ENCODE peak calls at places on chromosome 13, in ten cellular contexts. One of them, this sample, is unnamed.

GRCh38 chr13:41588899-41589298 is 131.5 kb downstream of the RGCC start:
- DNase-seq in CD8-positive, alpha-beta T cell: no peak
- DNase-seq in AG04450: peak
- DNase-seq in mesothelial cell of epicardium: no peak
- DNase-seq in cardiac muscle cell: no peak
- DNase-seq in astrocyte: peak
- DNase-seq in glutamatergic neuron: no peak
- DNase-seq in NCI-H1105: no peak
- DNase-seq in HCEC 1CT: peak
- DNase-seq in posterior vena cava: no peak
- DNase-seq in this sample: no peak

GRCh38 chr13:43939149-43939548 is 59.4 kb downstream of the LACC1 start:
- DNase-seq in glutamatergic neuron: no peak
- DNase-seq in posterior vena cava: no peak
- DNase-seq in HCEC 1CT: no peak
- DNase-seq in AG04450: no peak
- DNase-seq in CD8-positive, alpha-beta T cell: no peak
- DNase-seq in NCI-H1105: no peak
- DNase-seq in astrocyte: no peak
- DNase-seq in mesothelial cell of epicardium: no peak
- DNase-seq in cardiac muscle cell: no peak
- DNase-seq in this sample: no peak

GRCh38 chr13:21879263-21879914 is 208.5 kb downstream of the FGF9 start:
- DNase-seq in posterior vena cava: no peak
- DNase-seq in astrocyte: no peak
- DNase-seq in mesothelial cell of epicardium: no peak
- DNase-seq in HCEC 1CT: no peak
- DNase-seq in NCI-H1105: no peak
- DNase-seq in glutamatergic neuron: no peak
- DNase-seq in cardiac muscle cell: no peak
- DNase-seq in CD8-positive, alpha-beta T cell: no peak
- DNase-seq in AG04450: no peak
- DNase-seq in this sample: no peak

GRCh38 chr13:36163303-36163702 is 32.1 kb upstream of the DCLK1 start:
- DNase-seq in HCEC 1CT: no peak
- DNase-seq in AG04450: no peak
- DNase-seq in glutamatergic neuron: no peak
- DNase-seq in CD8-positive, alpha-beta T cell: no peak
- DNase-seq in mesothelial cell of epicardium: no peak
- DNase-seq in NCI-H1105: peak
- DNase-seq in posterior vena cava: no peak
- DNase-seq in cardiac muscle cell: no peak
- DNase-seq in astrocyte: peak
- DNase-seq in this sample: no peak

GRCh38 chr13:75415720-75416119 is 66.2 kb downstream of the TBC1D4 start:
- DNase-seq in posterior vena cava: no peak
- DNase-seq in AG04450: peak
- DNase-seq in CD8-positive, alpha-beta T cell: no peak
- DNase-seq in HCEC 1CT: peak
- DNase-seq in cardiac muscle cell: no peak
- DNase-seq in mesothelial cell of epicardium: no peak
- DNase-seq in astrocyte: peak
- DNase-seq in NCI-H1105: no peak
- DNase-seq in glutamatergic neuron: no peak
- DNase-seq in this sample: no peak

GRCh38 chr13:91193358-91193757 is 154.1 kb upstream of the MIR17HG start:
- DNase-seq in posterior vena cava: no peak
- DNase-seq in HCEC 1CT: no peak
- DNase-seq in AG04450: no peak
- DNase-seq in CD8-positive, alpha-beta T cell: no peak
- DNase-seq in astrocyte: no peak
- DNase-seq in glutamatergic neuron: no peak
- DNase-seq in mesothelial cell of epicardium: no peak
- DNase-seq in NCI-H1105: no peak
- DNase-seq in cardiac muscle cell: no peak
- DNase-seq in this sample: no peak

GRCh38 chr13:102286326-102286725 is 115.5 kb downstream of the FGF14 start:
- DNase-seq in glutamatergic neuron: no peak
- DNase-seq in CD8-positive, alpha-beta T cell: no peak
- DNase-seq in cardiac muscle cell: no peak
- DNase-seq in posterior vena cava: no peak
- DNase-seq in mesothelial cell of epicardium: no peak
- DNase-seq in NCI-H1105: no peak
- DNase-seq in astrocyte: peak
- DNase-seq in AG04450: peak
- DNase-seq in HCEC 1CT: peak
- DNase-seq in this sample: no peak

GRCh38 chr13:113040031-113040430 is 65.6 kb upstream of the F7 start:
- DNase-seq in AG04450: no peak
- DNase-seq in cardiac muscle cell: no peak
- DNase-seq in CD8-positive, alpha-beta T cell: no peak
- DNase-seq in posterior vena cava: no peak
- DNase-seq in glutamatergic neuron: no peak
- DNase-seq in HCEC 1CT: no peak
- DNase-seq in astrocyte: no peak
- DNase-seq in NCI-H1105: no peak
- DNase-seq in mesothelial cell of epicardium: no peak
- DNase-seq in this sample: no peak

GRCh38 chr13:49603318-49603717 is 18.0 kb upstream of the RCBTB1 start:
- DNase-seq in NCI-H1105: no peak
- DNase-seq in HCEC 1CT: no peak
- DNase-seq in CD8-positive, alpha-beta T cell: no peak
- DNase-seq in posterior vena cava: no peak
- DNase-seq in astrocyte: no peak
- DNase-seq in cardiac muscle cell: no peak
- DNase-seq in glutamatergic neuron: no peak
- DNase-seq in AG04450: no peak
- DNase-seq in mesothelial cell of epicardium: no peak
- DNase-seq in this sample: no peak

GRCh38 chr13:24271611-24272451 is 37.5 kb upstream of the C1QTNF9 start:
- DNase-seq in posterior vena cava: peak
- DNase-seq in cardiac muscle cell: no peak
- DNase-seq in mesothelial cell of epicardium: no peak
- DNase-seq in AG04450: peak
- DNase-seq in glutamatergic neuron: no peak
- DNase-seq in HCEC 1CT: peak
- DNase-seq in astrocyte: peak
- DNase-seq in NCI-H1105: no peak
- DNase-seq in CD8-positive, alpha-beta T cell: peak
- DNase-seq in this sample: peak

GRCh38 chr13:96492758-96493157 is 402.9 kb downstream of the HS6ST3 start:
- DNase-seq in posterior vena cava: no peak
- DNase-seq in astrocyte: no peak
- DNase-seq in glutamatergic neuron: no peak
- DNase-seq in cardiac muscle cell: no peak
- DNase-seq in HCEC 1CT: no peak
- DNase-seq in NCI-H1105: peak
- DNase-seq in AG04450: no peak
- DNase-seq in mesothelial cell of epicardium: no peak
- DNase-seq in CD8-positive, alpha-beta T cell: no peak
- DNase-seq in this sample: no peak

GRCh38 chr13:42968906-42969305 is 23.1 kb downstream of the EPSTI1 start:
- DNase-seq in posterior vena cava: no peak
- DNase-seq in mesothelial cell of epicardium: peak
- DNase-seq in CD8-positive, alpha-beta T cell: no peak
- DNase-seq in cardiac muscle cell: no peak
- DNase-seq in astrocyte: no peak
- DNase-seq in glutamatergic neuron: no peak
- DNase-seq in NCI-H1105: no peak
- DNase-seq in HCEC 1CT: no peak
- DNase-seq in AG04450: no peak
- DNase-seq in this sample: no peak

GRCh38 chr13:99847318-99847750 is 124.2 kb downstream of the ZIC5 start:
- DNase-seq in astrocyte: no peak
- DNase-seq in glutamatergic neuron: no peak
- DNase-seq in cardiac muscle cell: no peak
- DNase-seq in HCEC 1CT: no peak
- DNase-seq in NCI-H1105: peak
- DNase-seq in mesothelial cell of epicardium: no peak
- DNase-seq in AG04450: no peak
- DNase-seq in CD8-positive, alpha-beta T cell: no peak
- DNase-seq in posterior vena cava: no peak
- DNase-seq in this sample: no peak

GRCh38 chr13:20121154-20121515 is 39.7 kb downstream of the GJA3 start:
- DNase-seq in posterior vena cava: no peak
- DNase-seq in cardiac muscle cell: no peak
- DNase-seq in AG04450: no peak
- DNase-seq in NCI-H1105: no peak
- DNase-seq in astrocyte: no peak
- DNase-seq in CD8-positive, alpha-beta T cell: no peak
- DNase-seq in HCEC 1CT: no peak
- DNase-seq in glutamatergic neuron: no peak
- DNase-seq in mesothelial cell of epicardium: no peak
- DNase-seq in this sample: no peak